ENCODE peak calls at places on chromosomes 7 and 10, in five cellular contexts. P is NAMALWA; Z is NCI-H748 treated with DMSO at 0.1 percent for 48 hours; O is activated T-helper 2 cell treated with anti-CD3 and anti-CD28 coated beads, Interferon-gamma antibody, Interleukin-2, Interleukin-4, amounts not matched to agents 10 μg/mL and 5 μg/mL and 100 μg/mL, durations not matched to agents 14 hours and 24 hours and 36 hours; T is GM04504. J is an unnamed sample.

GRCh38 chr7:31006864-31007263 is 43.1 kb downstream of the GHRHR start:
- DNase-seq in P (no peak), Z (no peak), O (no peak), T (no peak), J (no peak)

GRCh38 chr10:11498399-11498798 is 113.1 kb downstream of the USP6NL start:
- DNase-seq in P (no peak), Z (no peak), O (no peak), T (no peak), J (no peak)

GRCh38 chr7:103988468-103989199 is 824 bp downstream of the RELN start:
- DNase-seq in P (no peak), Z (no peak), O (no peak), T (no peak), J (no peak)

GRCh38 chr10:22894714-22895113 is 33.1 kb upstream of the ARMC3 start:
- DNase-seq in P (no peak), Z (no peak), O (no peak), T (no peak), J (peak)

GRCh38 chr7:81769891-81770818 is at the start of gene HGF:
- DNase-seq in P (no peak), Z (no peak), O (no peak), T (peak), J (no peak)

GRCh38 chr7:40749877-40750276 is 615.1 kb downstream of the SUGCT start:
- DNase-seq in P (no peak), Z (no peak), O (no peak), T (no peak), J (no peak)

GRCh38 chr10:18404530-18404929 is 246.9 kb downstream of the NSUN6 start:
- DNase-seq in P (no peak), Z (no peak), O (no peak), T (no peak), J (no peak)

GRCh38 chr10:114163062-114163861 is 10.7 kb downstream of the CCDC186 start:
- DNase-seq in P (no peak), Z (no peak), O (no peak), T (peak), J (no peak)

GRCh38 chr7:23072043-23072442 is 33.5 kb upstream of the KLHL7 start:
- DNase-seq in P (peak), Z (no peak), O (no peak), T (no peak), J (no peak)

GRCh38 chr10:20418286-20418685 is 478.8 kb downstream of the NEBL start:
- DNase-seq in P (no peak), Z (no peak), O (no peak), T (no peak), J (no peak)

GRCh38 chr10:3248526-3249255 is 76.1 kb upstream of the PITRM1 start:
- DNase-seq in P (no peak), Z (peak), O (no peak), T (peak), J (peak)

GRCh38 chr10:24229909-24230308 is 21.0 kb downstream of the KIAA1217 start:
- DNase-seq in P (no peak), Z (no peak), O (no peak), T (no peak), J (no peak)

GRCh38 chr7:64907641-64908326 is 4.7 kb downstream of the ZNF273 start:
- DNase-seq in P (no peak), Z (no peak), O (no peak), T (no peak), J (no peak)

GRCh38 chr10:106111241-106111640 is 1053.3 kb downstream of the SORCS1 start:
- DNase-seq in P (no peak), Z (no peak), O (no peak), T (no peak), J (no peak)

GRCh38 chr7:55504093-55504859 is 68.0 kb downstream of the VOPP1 start:
- DNase-seq in P (peak), Z (peak), O (no peak), T (no peak), J (peak)

GRCh38 chr10:16521311-16522016 is at the start of gene C1QL3:
- DNase-seq in P (no peak), Z (no peak), O (peak), T (no peak), J (peak)

GRCh38 chr7:29019275-29019820 is 61.2 kb upstream of the TRIL start:
- DNase-seq in P (no peak), Z (no peak), O (no peak), T (no peak), J (no peak)

GRCh38 chr7:116271161-116271979 is 61.0 kb downstream of the TES start:
- DNase-seq in P (no peak), Z (no peak), O (no peak), T (peak), J (no peak)

GRCh38 chr7:30976381-30976780 is 12.6 kb downstream of the GHRHR start:
- DNase-seq in P (no peak), Z (no peak), O (no peak), T (no peak), J (no peak)

GRCh38 chr7:42493436-42494198 is 256.6 kb upstream of the GLI3 start:
- DNase-seq in P (no peak), Z (no peak), O (no peak), T (peak), J (no peak)

GRCh38 chr7:48107926-48108472 is 18.9 kb downstream of the UPP1 start:
- DNase-seq in P (no peak), Z (no peak), O (no peak), T (no peak), J (no peak)